ENCODE peak calls at places on chromosomes 2 and 18, in five cellular contexts. N, B, O, J and C are unnamed samples.

GRCh38 chr18:902179-902718 is 2.4 kb upstream of the ADCYAP1 start:
- DNase-seq in N (no peak), O (no peak), B (peak), J (no peak), C (no peak)

GRCh38 chr2:219679571-219679970 is 52.1 kb downstream of the SLC4A3 start:
- DNase-seq in N (no peak), B (no peak), O (no peak), J (no peak), C (no peak)

GRCh38 chr2:42980764-42981416 is 188.5 kb upstream of the HAAO start:
- DNase-seq in J (no peak), B (no peak), O (no peak), N (no peak), C (no peak)

GRCh38 chr2:45974056-45974455 is 322.6 kb downstream of the PRKCE start:
- DNase-seq in O (no peak), N (no peak), B (no peak), J (no peak), C (no peak)

GRCh38 chr18:50726960-50727589 is 92.7 kb downstream of the MRO start:
- DNase-seq in B (no peak), O (no peak), N (no peak), J (no peak), C (no peak)

GRCh38 chr18:9757851-9758587 is 49.9 kb downstream of the RAB31 start:
- DNase-seq in B (no peak), N (no peak), J (no peak), O (no peak), C (no peak)

GRCh38 chr2:9803023-9803805 is 40.1 kb upstream of the TAF1B start:
- DNase-seq in N (peak), O (no peak), B (no peak), J (no peak), C (peak)

GRCh38 chr2:241558532-241559488 is at the start of gene BOK:
- DNase-seq in J (peak), B (no peak), N (peak), O (no peak), C (peak)

GRCh38 chr18:48048251-48048650 is 117.8 kb upstream of the SMAD2 start:
- DNase-seq in O (no peak), J (no peak), B (no peak), N (no peak), C (no peak)

GRCh38 chr2:231052494-231053451 is 3.9 kb upstream of the PSMD1 start:
- DNase-seq in J (peak), O (peak), N (peak), B (peak), C (peak)

GRCh38 chr18:35491689-35492077 is 6.1 kb downstream of the INO80C start:
- DNase-seq in N (no peak), O (no peak), B (peak), J (no peak), C (no peak)

GRCh38 chr2:235793163-235793752 is 299.4 kb downstream of the AGAP1 start:
- DNase-seq in O (no peak), J (no peak), N (no peak), B (peak), C (no peak)

GRCh38 chr2:237962432-237963084 is 4.3 kb upstream of the UBE2F start:
- DNase-seq in B (no peak), N (peak), J (no peak), O (no peak), C (no peak)

GRCh38 chr2:24945907-24946306 is 25.8 kb downstream of the DNAJC27 start:
- DNase-seq in B (no peak), O (no peak), N (no peak), J (no peak), C (no peak)

GRCh38 chr18:9117980-9118841 is 15.7 kb downstream of the NDUFV2 start:
- DNase-seq in J (no peak), N (no peak), B (peak), O (peak), C (no peak)

GRCh38 chr2:20378891-20379519 is 28.4 kb upstream of the PUM2 start:
- DNase-seq in J (peak), B (peak), N (peak), O (no peak), C (peak)

DNA sequence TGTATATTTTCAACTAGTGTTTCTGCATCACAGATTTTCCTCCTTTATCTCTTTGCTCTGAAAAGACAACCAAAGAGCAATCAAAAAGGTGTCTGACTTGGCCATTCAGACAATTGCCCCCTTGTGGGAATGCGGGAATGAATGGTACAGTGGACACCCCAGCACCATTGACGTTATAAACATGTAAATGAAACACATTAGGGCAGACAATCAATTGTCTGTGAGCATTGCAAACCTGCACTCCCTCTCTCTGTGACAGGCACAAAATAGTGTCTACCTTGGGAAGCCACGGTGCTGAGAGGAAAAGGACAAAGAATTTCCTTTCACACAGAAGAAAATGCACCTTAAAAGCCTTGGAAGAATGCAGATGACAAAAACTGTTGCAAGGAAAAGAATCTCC is 8.0 kb downstream of the ZEB2 start:
- DNase-seq in O (no peak), B (peak), J (no peak), N (no peak), C (no peak)
- H3K27ac ChIP-seq in O (no peak), B (peak), J (peak), N (no peak), C (peak)

DNA sequence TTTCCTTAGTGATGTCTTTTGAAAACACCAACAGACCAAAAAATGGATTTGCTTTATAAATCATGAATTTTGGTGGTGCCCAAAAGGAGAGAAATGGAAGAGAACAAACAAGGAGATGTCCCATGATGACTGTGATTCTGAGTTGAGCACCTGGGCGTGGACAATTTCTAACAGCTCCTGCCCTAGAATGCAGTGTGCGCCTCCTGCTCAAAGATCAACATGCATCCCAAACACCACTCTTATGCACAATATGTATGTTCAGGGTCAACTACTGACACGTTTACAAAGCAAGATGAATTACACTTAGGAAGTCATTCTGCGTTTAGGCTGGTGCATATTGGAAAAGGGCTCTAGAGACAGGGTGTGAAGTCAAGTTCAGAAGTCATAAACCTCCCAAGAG is 74.2 kb downstream of the ZNF516 start:
- DNase-seq in J (no peak), O (no peak), B (no peak), N (no peak), C (no peak)
- H3K27ac ChIP-seq in J (no peak), O (no peak), B (no peak), N (no peak), C (peak)

GRCh38 chr2:48309900-48310299 is 220.1 kb upstream of the STON1 start:
- DNase-seq in B (no peak), J (no peak), O (no peak), N (no peak), C (no peak)

GRCh38 chr2:48310581-48310980 is 219.4 kb upstream of the STON1 start:
- DNase-seq in J (no peak), B (no peak), O (no peak), N (no peak), C (no peak)

GRCh38 chr2:48315847-48316194 is 214.1 kb upstream of the STON1 start:
- DNase-seq in J (peak), N (no peak), O (peak), B (peak), C (no peak)

GRCh38 chr2:48312126-48312525 is 217.8 kb upstream of the STON1 start:
- DNase-seq in N (peak), B (no peak), O (no peak), J (no peak), C (no peak)

GRCh38 chr2:48313036-48313877 is 216.7 kb upstream of the STON1 start:
- DNase-seq in J (no peak), O (peak), N (no peak), B (no peak), C (no peak)
- H3K27ac ChIP-seq in J (peak), O (peak), N (peak), B (peak), C (peak)

DNA sequence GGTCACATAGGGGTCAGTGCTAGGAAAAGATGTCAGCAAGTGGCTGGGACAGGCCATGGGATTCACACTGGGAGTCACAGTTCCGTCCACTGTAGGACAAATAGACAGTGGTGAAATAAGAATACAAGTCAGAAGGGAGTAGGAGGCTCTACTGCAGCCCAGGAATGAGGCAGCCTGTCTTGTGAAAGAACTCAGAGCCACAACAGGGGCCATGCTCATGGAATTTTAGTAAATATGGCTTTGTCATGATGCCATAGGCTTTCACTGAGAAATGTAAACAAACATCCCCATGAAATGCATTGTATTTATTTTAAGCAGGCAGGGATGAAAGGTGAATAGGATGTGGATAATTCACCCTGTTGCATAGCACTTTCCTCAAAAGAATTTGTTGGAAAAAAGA is 504.3 kb downstream of the SOX11 start:
- DNase-seq in J (no peak), N (no peak), B (no peak), O (no peak), C (no peak)
- H3K27ac ChIP-seq in J (no peak), N (no peak), B (no peak), O (no peak), C (no peak)